ENCODE peak calls at places on chromosomes 6 and 20, in five cellular contexts. Q is fibroblast of the conjunctiva, O is kidney, K is dermis microvascular lymphatic vessel endothelial cell, G is H1. C is an unnamed sample.

GRCh38 chr6:156840606-156841005 is 63.4 kb downstream of the ARID1B start:
- DNase-seq in Q (no peak), O (no peak), K (no peak), G (no peak), C (no peak)

GRCh38 chr6:64703922-64704321 is 1003.1 kb downstream of the EYS start:
- DNase-seq in Q (no peak), O (no peak), K (no peak), G (no peak), C (no peak)

GRCh38 chr6:146550911-146551310 is 7.3 kb downstream of the RAB32 start:
- DNase-seq in Q (no peak), O (no peak), K (no peak), G (no peak), C (no peak)

GRCh38 chr20:22910287-22910852 is 124.7 kb upstream of the SSTR4 start:
- DNase-seq in Q (no peak), O (no peak), K (no peak), G (no peak), C (no peak)

GRCh38 chr6:3389390-3390167 is 67.3 kb downstream of the SLC22A23 start:
- DNase-seq in Q (peak), O (no peak), K (peak), G (no peak), C (no peak)

GRCh38 chr20:9035129-9035528 is 33.8 kb upstream of the PLCB4 start:
- DNase-seq in Q (peak), O (no peak), K (no peak), G (no peak), C (peak)

GRCh38 chr20:35941620-35942019 is 12.7 kb downstream of the SCAND1 start:
- DNase-seq in Q (no peak), O (no peak), K (no peak), G (no peak), C (no peak)

GRCh38 chr6:168206186-168206585 is 113.4 kb downstream of the DACT2 start:
- DNase-seq in Q (no peak), O (peak), K (no peak), G (no peak), C (no peak)

GRCh38 chr6:70709826-70710225 is 42.1 kb downstream of the SMAP1 start:
- DNase-seq in Q (peak), O (no peak), K (peak), G (no peak), C (peak)

C was measured in AG04450.